ENCODE peak calls at places on chromosomes 6 and 20, in six cellular contexts. M, E, W, R, F and O are unnamed samples. For H3K9me3, the result is how much of the 10 kb centered on the place peaks cover.

GRCh38 chr20:25573288-25574251 is 11.8 kb downstream of the NINL start:
- DNase-seq in M (peak), E (no peak), W (no peak), R (peak), F (no peak), O (no peak)

GRCh38 chr6:72955666-72956065 is 269.6 kb downstream of the KHDC1L start:
- DNase-seq in M (no peak), E (peak), W (no peak), R (no peak), F (no peak), O (no peak)

GRCh38 chr6:52549428-52549827 is 27.4 kb downstream of the TRAM2 start:
- DNase-seq in M (no peak), E (no peak), W (no peak), R (no peak), F (no peak), O (no peak)

GRCh38 chr6:152356659-152357058 is 280.5 kb downstream of the SYNE1 start:
- DNase-seq in M (peak), E (no peak), W (no peak), R (peak), F (peak), O (no peak)

GRCh38 chr6:110703906-110704594 is 111.2 kb downstream of the CDK19 start:
- DNase-seq in M (no peak), E (no peak), W (no peak), R (no peak), F (no peak), O (no peak)

GRCh38 chr6:156686429-156686939 is 90.7 kb upstream of the ARID1B start:
- DNase-seq in M (peak), E (no peak), W (no peak), R (peak), F (no peak), O (no peak)

GRCh38 chr6:70151616-70152015 is 151.3 kb downstream of the COL9A1 start:
- DNase-seq in M (no peak), E (no peak), W (no peak), R (no peak), F (no peak), O (no peak)

GRCh38 chr6:107115695-107116327 is 496 bp upstream of the BEND3 start:
- DNase-seq in M (no peak), E (peak), W (no peak), R (no peak), F (no peak), O (peak)

GRCh38 chr20:23042270-23042669 is 7.2 kb downstream of the SSTR4 start:
- DNase-seq in M (no peak), E (no peak), W (no peak), R (no peak), F (no peak), O (no peak)

GRCh38 chr20:41141153-41141815 is 3.9 kb downstream of the PLCG1 start:
- DNase-seq in M (peak), E (no peak), W (peak), R (peak), F (no peak), O (peak)

GRCh38 chr20:34222208-34222607 is 19.0 kb upstream of the ASIP start:
- DNase-seq in M (peak), E (no peak), W (no peak), R (peak), F (no peak), O (no peak)

GRCh38 chr20:63472862-63473390 is 471 bp upstream of the KCNQ2 start:
- DNase-seq in M (no peak), E (no peak), W (no peak), R (no peak), F (no peak), O (no peak)

GRCh38 chr6:106360410-106360988 is at the start of gene CRYBG1:
- DNase-seq in M (no peak), E (peak), W (peak), R (no peak), F (peak), O (peak)

GRCh38 chr6:126721581-126722145 is 381.7 kb downstream of the CENPW start:
- DNase-seq in M (peak), E (no peak), W (no peak), R (peak), F (peak), O (no peak)

GRCh38 chr20:41609476-41609875 is 8.7 kb downstream of the CHD6 start:
- DNase-seq in M (no peak), E (no peak), W (no peak), R (no peak), F (no peak), O (no peak)

GRCh38 chr6:12761376-12762115 is 45.0 kb downstream of the PHACTR1 start:
- DNase-seq in M (no peak), E (no peak), W (no peak), R (peak), F (no peak), O (no peak)

GRCh38 chr20:38187512-38187911 is 22.4 kb upstream of the TGM2 start:
- DNase-seq in M (peak), E (no peak), W (no peak), R (no peak), F (no peak), O (peak)

GRCh38 chr20:61753196-61753942 is 312.3 kb downstream of the TAF4 start:
- DNase-seq in M (peak), E (no peak), W (peak), R (peak), F (no peak), O (peak)

GRCh38 chr6:81614292-81614691 is 138.2 kb downstream of the TENT5A start:
- DNase-seq in M (peak), E (no peak), W (no peak), R (peak), F (no peak), O (no peak)

GRCh38 chr6:132214716-132215115 is 186.6 kb downstream of the MOXD1 start:
- DNase-seq in M (no peak), E (no peak), W (no peak), R (no peak), F (no peak), O (no peak)

GRCh38 chr6:125140808-125141207 is 12.8 kb upstream of the TPD52L1 start:
- DNase-seq in M (peak), E (no peak), W (no peak), R (peak), F (no peak), O (no peak)

GRCh38 chr20:8766868-8767390 is 302.0 kb upstream of the PLCB4 start:
- DNase-seq in M (no peak), E (no peak), W (no peak), R (no peak), F (no peak), O (no peak)

GRCh38 chr6:52503344-52503747 is 73.5 kb downstream of the TRAM2 start:
- DNase-seq in M (no peak), E (no peak), W (no peak), R (peak), F (no peak), O (no peak)

GRCh38 chr6:122872311-122872710 is 83.3 kb downstream of the SMPDL3A start:
- DNase-seq in M (no peak), E (no peak), W (no peak), R (no peak), F (no peak), O (no peak)

DNA sequence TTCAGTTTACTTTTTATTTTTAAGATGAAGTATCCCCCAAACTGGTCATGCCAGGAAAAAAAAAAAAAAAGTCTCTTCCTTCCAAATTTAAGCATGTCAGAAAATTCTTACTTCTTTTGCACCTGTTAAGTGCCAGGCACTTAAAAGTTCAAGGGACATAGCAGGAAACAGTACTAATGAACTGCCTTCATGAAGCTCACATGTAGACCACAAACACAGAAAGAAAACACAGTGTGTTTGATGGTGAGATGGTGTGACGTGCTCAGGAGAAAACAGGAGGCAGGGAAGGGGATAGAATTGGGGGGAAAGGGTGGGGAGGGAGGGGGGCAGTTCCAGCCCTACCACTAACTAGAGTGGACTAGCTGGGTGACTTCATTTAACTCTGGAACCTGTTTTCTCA is 73.4 kb downstream of the CDYL start:
- DNase-seq in M (no peak), E (no peak), W (no peak), R (no peak), F (no peak), O (no peak)
- H3K9me3 ChIP-seq in M (under half), E (under half), W (under half), R (under half), F (under half), O (under half)

GRCh38 chr20:2654384-2654822 is 2.0 kb downstream of the NOP56 start:
- DNase-seq in M (no peak), E (no peak), W (no peak), R (no peak), F (no peak), O (no peak)
- H3K27ac ChIP-seq in M (no peak), E (no peak), W (no peak), R (peak), F (peak), O (no peak)

DNA sequence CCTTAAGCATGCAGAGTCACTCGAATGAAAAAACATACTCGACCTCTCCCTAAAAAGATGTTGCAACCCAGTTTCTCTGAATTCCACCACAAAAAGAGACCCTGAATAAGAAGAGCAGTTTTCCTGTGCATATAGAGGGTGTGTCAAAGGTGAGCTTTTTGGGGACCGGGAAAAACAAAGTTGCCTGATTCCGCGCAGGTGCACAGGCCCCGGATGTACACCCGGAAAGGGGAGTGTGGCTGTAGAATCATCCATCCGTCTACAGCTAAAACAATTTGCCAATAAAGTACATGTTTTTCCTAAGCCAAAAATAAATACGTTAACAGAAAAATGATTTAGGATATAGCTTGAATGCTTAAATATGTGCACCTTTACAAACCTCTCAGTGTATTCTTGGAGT is 41.2 kb upstream of the IRF4 start:
- DNase-seq in M (no peak), E (no peak), W (no peak), R (no peak), F (no peak), O (no peak)
- H3K9me3 ChIP-seq in M (under half), E (under half), W (under half), R (under half), F (under half), O (under half)

GRCh38 chr6:102986086-102986485 is 1592.6 kb downstream of the GRIK2 start:
- DNase-seq in M (no peak), E (no peak), W (no peak), R (no peak), F (no peak), O (no peak)

GRCh38 chr6:102981631-102982030 is 1588.1 kb downstream of the GRIK2 start:
- DNase-seq in M (no peak), E (no peak), W (no peak), R (no peak), F (no peak), O (no peak)

DNA sequence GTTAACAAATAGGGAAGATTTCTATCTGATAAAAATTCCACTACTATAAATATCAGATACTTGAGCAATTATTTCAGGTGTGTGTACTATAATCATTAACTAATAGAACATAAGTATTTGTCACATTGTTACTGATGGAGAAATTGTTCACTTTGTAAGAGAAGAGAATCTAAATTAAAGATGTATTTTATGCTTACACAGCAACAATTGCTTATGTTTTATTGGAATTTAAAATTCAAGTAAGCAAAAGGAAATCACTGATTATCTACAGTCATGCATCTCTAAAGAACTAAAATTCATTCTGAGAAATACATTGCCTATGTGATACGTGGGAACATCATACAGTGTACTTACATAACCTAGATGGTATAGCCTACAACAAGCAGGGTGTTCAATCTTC is 1590.9 kb downstream of the GRIK2 start:
- DNase-seq in M (no peak), E (no peak), W (no peak), R (no peak), F (no peak), O (no peak)
- H3K27ac ChIP-seq in M (no peak), E (no peak), W (no peak), R (no peak), F (no peak), O (no peak)

DNA sequence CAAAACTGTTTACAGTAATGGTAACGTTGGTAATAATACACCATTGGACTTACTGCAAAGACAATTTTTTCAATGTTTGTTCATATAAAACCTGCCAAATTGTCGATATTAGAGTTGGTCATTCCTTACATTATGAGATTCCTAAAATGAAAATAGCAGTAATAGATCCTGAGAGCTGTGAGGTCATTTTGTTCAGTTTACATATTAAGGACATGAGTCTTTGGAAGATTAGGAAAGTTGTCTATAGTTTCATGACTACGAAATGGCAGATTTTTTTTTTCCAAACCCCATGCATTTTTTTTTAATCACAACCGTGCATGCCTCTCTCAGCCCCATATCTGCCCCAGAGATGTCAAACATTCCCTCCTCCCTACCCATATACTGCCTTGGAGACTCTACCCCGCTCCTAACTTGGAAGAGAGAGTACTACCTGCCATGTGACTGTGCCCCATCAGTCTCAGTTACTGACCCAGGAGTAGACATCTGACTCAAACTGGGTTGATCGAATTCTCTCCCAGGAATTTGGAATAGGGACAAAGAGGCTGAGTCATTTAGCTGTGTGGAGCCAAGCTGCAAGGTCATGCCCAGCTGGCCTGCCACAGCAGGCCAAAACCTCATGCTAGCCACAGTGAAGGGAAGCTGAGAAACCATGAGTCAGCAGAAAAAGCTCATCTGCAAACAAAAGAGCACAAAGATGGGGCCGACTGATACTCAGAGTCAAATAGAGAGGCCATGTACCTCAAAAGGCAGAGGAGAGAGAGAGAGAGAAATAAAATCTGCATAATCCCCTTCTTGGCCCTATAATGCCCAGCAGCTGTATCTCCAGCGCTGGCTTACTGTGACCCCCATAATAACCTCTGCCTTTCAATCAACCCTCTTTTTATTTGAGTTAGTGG is 21.0 kb upstream of the AKIRIN2 start:
- DNase-seq in M (peak), E (peak), W (peak), R (peak), F (peak), O (peak)
- H3K9me3 ChIP-seq in M (under half), E (under half), W (under half), R (under half), F (under half), O (under half)